ENCODE peak calls at places on chromosome 14, in nine cellular contexts. T is CD8-positive, alpha-beta T cell; J is colonic mucosa; E is ovary; G is pancreas; S is sciatic nerve; N is naive thymus-derived CD8-positive, alpha-beta T cell; Z is HFFc6; D is GM03348. W is an unnamed sample.
A peak's percentile ranks its signal among the peaks of the same experiment; 100 is the strongest.

GRCh38 chr14:105275267-105275946 is 25.4 kb downstream of the BRF1 start:
- DNase-seq in T (no peak), Z (peak; percentile 39), D (peak; percentile 74), G (no peak), J (no peak), S (no peak), N (no peak), E (no peak), W (no peak)

GRCh38 chr14:103679351-103679750 is 35.9 kb downstream of the XRCC3 start:
- DNase-seq in S (peak; percentile 66), Z (no peak), N (peak; percentile 25), E (no peak), J (peak; percentile 38), G (no peak), D (peak; percentile 45), T (peak; percentile 20), W (no peak)

GRCh38 chr14:48586099-48586498 is 910.7 kb upstream of the MDGA2 start:
- DNase-seq in S (no peak), D (no peak), G (no peak), E (no peak), J (no peak), Z (no peak), N (no peak), T (no peak), W (no peak)

GRCh38 chr14:94132285-94132887 is 3.0 kb upstream of the IFI27L2 start:
- DNase-seq in D (peak; percentile 61), Z (peak; percentile 61), S (no peak), E (peak; percentile 71), G (peak; percentile 35), T (peak; percentile 48), J (peak; percentile 68), N (peak; percentile 48), W (peak; percentile 10)

GRCh38 chr14:96082420-96083300 is 43.5 kb downstream of the C14orf132 start:
- DNase-seq in S (peak; percentile 2), D (no peak), J (no peak), T (no peak), G (no peak), N (no peak), Z (no peak), E (no peak), W (no peak)

GRCh38 chr14:67477926-67478915 is 10.3 kb downstream of the TMEM229B start:
- DNase-seq in D (no peak), G (no peak), S (no peak), N (no peak), Z (no peak), J (no peak), T (no peak), E (no peak), W (no peak)

GRCh38 chr14:89060191-89060590 is 235.7 kb downstream of the TTC8 start:
- DNase-seq in J (no peak), E (no peak), S (no peak), G (no peak), T (no peak), Z (no peak), D (no peak), N (no peak), W (no peak)

GRCh38 chr14:45891417-45892080 is 638.5 kb upstream of the MIS18BP1 start:
- DNase-seq in D (no peak), N (no peak), E (no peak), S (no peak), Z (no peak), G (no peak), J (peak; percentile 67), T (no peak), W (no peak)

GRCh38 chr14:58787601-58788000 is 149.8 kb downstream of the DACT1 start:
- DNase-seq in J (no peak), G (no peak), N (no peak), S (no peak), Z (no peak), T (no peak), D (peak; percentile 27), E (no peak), W (no peak)

GRCh38 chr14:64726585-64726890 is 22.3 kb downstream of the PLEKHG3 start:
- DNase-seq in Z (peak; percentile 18), S (peak; percentile 55), G (peak; percentile 94), T (no peak), D (no peak), E (no peak), N (no peak), J (peak; percentile 94), W (no peak)

GRCh38 chr14:24095196-24096068 is 1.3 kb downstream of the PCK2 start:
- DNase-seq in S (no peak), G (no peak), J (peak; percentile 96), D (peak; percentile 85), E (peak; percentile 30), Z (peak; percentile 49), N (no peak), T (no peak), W (peak; percentile 45)

GRCh38 chr14:45085004-45085403 is 1.1 kb downstream of the PRPF39 start:
- DNase-seq in Z (peak; percentile 2), D (peak; percentile 26), J (no peak), T (no peak), S (no peak), E (no peak), N (no peak), G (no peak), W (no peak)

GRCh38 chr14:60106341-60106740 is 14.6 kb downstream of the PCNX4 start:
- DNase-seq in E (no peak), D (peak; percentile 51), S (no peak), G (no peak), T (no peak), N (no peak), Z (peak; percentile 41), J (no peak), W (no peak)

GRCh38 chr14:90523544-90523943 is 126.7 kb downstream of the CALM1 start:
- DNase-seq in Z (no peak), D (peak; percentile 67), G (no peak), S (no peak), N (no peak), E (no peak), T (no peak), J (no peak), W (no peak)

GRCh38 chr14:90495357-90496276 is 98.8 kb downstream of the CALM1 start:
- DNase-seq in S (peak; percentile 65), D (peak; percentile 78), T (peak; percentile 14), G (no peak), Z (peak; percentile 43), J (no peak), E (peak; percentile 52), N (peak; percentile 38), W (peak; percentile 11)

GRCh38 chr14:68941820-68942219 is 37.3 kb downstream of the ACTN1 start:
- DNase-seq in E (no peak), J (no peak), G (peak; percentile 60), T (no peak), Z (peak; percentile 98), S (no peak), N (no peak), D (peak; percentile 82), W (no peak)

GRCh38 chr14:95935228-95935822 is 58.7 kb downstream of the TUNAR start:
- DNase-seq in G (no peak), J (no peak), E (no peak), S (no peak), N (no peak), D (peak; percentile 28), T (no peak), Z (peak; percentile 21), W (no peak)

GRCh38 chr14:101226265-101226602 is 322.7 kb upstream of the RTL1 start:
- DNase-seq in N (no peak), E (no peak), D (no peak), Z (no peak), J (no peak), G (no peak), T (no peak), S (no peak), W (no peak)

GRCh38 chr14:75267141-75267601 is 11.5 kb upstream of the FOS start:
- DNase-seq in N (no peak), J (no peak), S (no peak), G (no peak), E (no peak), T (no peak), D (peak; percentile 54), Z (peak; percentile 69), W (no peak)

GRCh38 chr14:75259510-75259855 is 19.1 kb upstream of the FOS start:
- DNase-seq in T (no peak), E (no peak), N (no peak), J (no peak), G (no peak), S (peak; percentile 48), Z (peak; percentile 60), D (peak; percentile 30), W (no peak)

GRCh38 chr14:50668008-50668851 is at the start of gene SAV1:
- DNase-seq in T (peak; percentile 13), N (peak; percentile 30), D (peak; percentile 88), G (peak; percentile 77), J (peak; percentile 82), Z (peak; percentile 87), E (peak; percentile 89), S (peak; percentile 91), W (peak; percentile 52)

GRCh38 chr14:94388027-94388895 is at the start of gene SERPINA1:
- DNase-seq in D (no peak), G (peak; percentile 28), T (no peak), N (no peak), J (no peak), S (no peak), E (no peak), Z (no peak), W (no peak)

GRCh38 chr14:92447416-92448197 is 66.0 kb upstream of the RIN3 start:
- DNase-seq in E (no peak), T (no peak), G (no peak), Z (no peak), J (no peak), S (no peak), N (no peak), D (no peak), W (no peak)

GRCh38 chr14:67188326-67188725 is 914 bp upstream of the GARIN2 start:
- DNase-seq in E (no peak), S (no peak), G (no peak), N (no peak), J (no peak), T (no peak), Z (no peak), D (no peak), W (no peak)

GRCh38 chr14:66401447-66402095 is 84.6 kb upstream of the CCDC196 start:
- DNase-seq in S (no peak), J (no peak), T (no peak), G (no peak), Z (no peak), D (no peak), N (no peak), E (no peak), W (no peak)

GRCh38 chr14:69428289-69428998 is 30.0 kb downstream of the SLC39A9 start:
- DNase-seq in E (no peak), N (no peak), Z (no peak), J (no peak), S (no peak), T (no peak), D (no peak), G (no peak), W (no peak)